ENCODE peak calls at places on chromosomes 5 and 9, in four cellular contexts. T, A, C and B are unnamed samples. For H3K9me3, the result is how much of the 10 kb centered on the place peaks cover.

GRCh38 chr5:122844916-122845252 is 529 bp upstream of the SNX24 start:
- DNase-seq in C (no peak), T (no peak), A (no peak), B (no peak)

GRCh38 chr5:80229902-80230255 is 26.0 kb downstream of the SERINC5 start:
- DNase-seq in T (no peak), A (no peak), C (no peak), B (no peak)

GRCh38 chr5:60672693-60673264 is 27.2 kb downstream of the DEPDC1B start:
- DNase-seq in T (no peak), A (no peak), C (no peak), B (no peak)

GRCh38 chr9:137294684-137295312 is 7.3 kb downstream of the NRARP start:
- DNase-seq in C (no peak), T (no peak), A (no peak), B (no peak)

GRCh38 chr5:179836225-179837019 is 15.7 kb downstream of the SQSTM1 start:
- DNase-seq in A (no peak), T (no peak), C (no peak), B (no peak)

GRCh38 chr9:38008168-38009034 is 60.6 kb downstream of the SHB start:
- DNase-seq in A (peak), C (peak), T (peak), B (peak)

GRCh38 chr5:88251048-88251711 is 17.5 kb downstream of the TMEM161B start:
- DNase-seq in T (no peak), A (no peak), C (no peak), B (no peak)

GRCh38 chr5:14228219-14228618 is 85.1 kb downstream of the TRIO start:
- DNase-seq in C (no peak), A (no peak), T (no peak), B (no peak)

GRCh38 chr5:3339092-3339797 is 256.4 kb upstream of the IRX1 start:
- DNase-seq in A (no peak), T (no peak), C (no peak), B (no peak)

GRCh38 chr5:35788724-35789123 is 68.0 kb upstream of the IL7R start:
- DNase-seq in T (no peak), A (no peak), C (no peak), B (no peak)

GRCh38 chr5:35785601-35786085 is 71.0 kb upstream of the IL7R start:
- DNase-seq in C (no peak), A (no peak), T (no peak), B (peak)

GRCh38 chr5:35789732-35790461 is 66.8 kb upstream of the IL7R start:
- DNase-seq in A (no peak), T (no peak), C (no peak), B (no peak)

GRCh38 chr5:35794688-35795375 is 61.9 kb upstream of the IL7R start:
- DNase-seq in T (no peak), C (no peak), A (no peak), B (no peak)

GRCh38 chr5:35790462-35790822 is 66.2 kb upstream of the IL7R start:
- DNase-seq in T (no peak), C (no peak), A (no peak), B (no peak)
- H3K4me3 ChIP-seq in T (no peak), C (no peak), A (no peak), B (no peak)

GRCh38 chr5:90325093-90325492 is 84.5 kb downstream of the CETN3 start:
- DNase-seq in C (no peak), A (no peak), T (no peak), B (no peak)

GRCh38 chr5:90329911-90330310 is 79.6 kb downstream of the CETN3 start:
- DNase-seq in A (no peak), C (no peak), T (no peak), B (no peak)

DNA sequence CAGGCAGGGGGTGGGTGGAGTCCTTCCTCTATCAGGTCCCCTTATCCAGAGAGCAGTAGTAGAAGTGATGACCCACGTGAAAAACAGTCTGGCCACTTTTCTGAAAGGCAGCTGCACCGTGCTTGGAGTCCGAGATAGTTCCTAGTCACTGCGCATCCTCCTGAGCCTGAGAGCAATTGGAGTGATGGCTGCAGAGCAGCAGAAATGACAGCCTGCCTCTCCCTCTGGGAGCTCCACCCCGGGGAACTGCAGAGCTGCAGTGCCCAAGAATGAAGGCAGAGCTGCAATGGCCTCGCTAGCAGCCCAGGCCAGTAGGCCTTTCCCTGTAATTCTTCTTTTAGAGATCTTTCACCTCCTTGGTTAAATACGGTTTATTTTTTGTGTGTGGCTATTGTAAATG is 82.6 kb downstream of the CETN3 start:
- DNase-seq in A (no peak), T (no peak), C (no peak), B (no peak)
- H3K9me3 ChIP-seq in A (under half), T (under half), C (under half), B (under half)

GRCh38 chr9:128920381-128921058 is at the start of gene PHYHD1:
- DNase-seq in A (no peak), T (no peak), C (peak), B (peak)
- H3K4me3 ChIP-seq in A (no peak), T (peak), C (no peak), B (peak)

GRCh38 chr9:40911647-40912046 is 216.8 kb downstream of the FOXD4L6 start:
- DNase-seq in C (no peak), A (no peak), T (no peak), B (no peak)

GRCh38 chr9:40909821-40910220 is 218.7 kb downstream of the FOXD4L6 start:
- DNase-seq in C (no peak), T (no peak), A (no peak), B (no peak)

GRCh38 chr9:40914772-40915659 is 213.5 kb downstream of the FOXD4L6 start:
- DNase-seq in C (no peak), T (no peak), A (no peak), B (no peak)

GRCh38 chr9:40913096-40913719 is 215.3 kb downstream of the FOXD4L6 start:
- DNase-seq in C (no peak), A (no peak), T (no peak), B (no peak)

GRCh38 chr9:40913928-40914673 is 214.4 kb downstream of the FOXD4L6 start:
- DNase-seq in T (no peak), C (no peak), A (no peak), B (no peak)
- H3K9me3 ChIP-seq in T (under half), C (under half), A (under half), B (half or more)

GRCh38 chr5:218457-219289 is 553 bp downstream of the SDHA start:
- DNase-seq in A (no peak), C (no peak), T (no peak), B (peak)

GRCh38 chr5:223791-224190 is 5.7 kb downstream of the SDHA start:
- DNase-seq in A (no peak), C (no peak), T (no peak), B (no peak)

GRCh38 chr5:217860-218456 is at the start of the genes CCDC127 and SDHA:
- DNase-seq in T (peak), C (peak), A (peak), B (peak)

GRCh38 chr5:220008-220407 is 1.9 kb downstream of the SDHA start:
- DNase-seq in T (no peak), C (no peak), A (no peak), B (no peak)

GRCh38 chr5:219492-219891 is 1.4 kb downstream of the SDHA start:
- DNase-seq in T (no peak), A (no peak), C (no peak), B (no peak)
- H3K4me3 ChIP-seq in T (peak), A (peak), C (peak), B (peak)

GRCh38 chr5:177497011-177497296 is 450 bp downstream of the PDLIM7 start:
- DNase-seq in T (no peak), A (no peak), C (no peak), B (no peak)
- H3K9me3 ChIP-seq in T (under half), A (under half), C (under half), B (under half)

DNA sequence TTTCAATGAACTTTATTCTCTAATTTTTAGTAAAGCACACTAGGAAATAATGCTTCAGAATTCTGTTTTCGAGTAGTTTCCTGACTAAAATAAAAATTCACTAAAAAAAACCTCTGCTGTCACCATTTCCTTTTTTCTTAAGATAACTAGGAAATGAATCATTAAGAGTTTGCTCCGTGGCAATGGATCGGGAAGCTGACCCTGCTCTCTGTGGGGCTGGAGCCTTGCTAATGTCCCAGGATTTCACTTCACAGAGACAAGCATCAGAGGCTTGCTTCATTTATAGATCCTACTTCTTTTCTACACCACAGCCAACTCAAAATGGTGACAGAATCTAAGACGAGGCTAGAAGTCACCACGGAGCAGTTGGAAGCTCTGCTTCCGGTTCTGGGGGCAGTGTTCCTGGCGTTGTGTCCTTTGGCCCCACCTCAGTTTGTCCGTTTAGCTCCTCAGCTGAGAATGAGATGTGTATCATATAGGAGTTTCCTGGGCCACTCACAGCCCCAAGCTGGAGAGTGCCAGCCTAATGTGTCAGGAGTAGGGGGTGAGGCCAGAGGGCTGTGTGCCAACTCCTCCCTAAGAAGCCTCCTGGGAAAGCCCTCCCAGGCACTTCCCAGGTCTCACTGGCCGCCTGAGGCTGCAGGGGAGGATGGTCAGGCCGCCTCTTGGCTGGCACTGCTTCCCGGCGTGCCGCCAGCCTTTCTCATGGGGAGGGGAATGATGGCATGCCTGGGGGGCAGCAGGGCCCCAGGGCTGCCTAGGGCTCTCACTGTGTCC is 19.6 kb downstream of the TENT4A start:
- DNase-seq in C (peak), T (no peak), A (peak), B (no peak)
- H3K4me3 ChIP-seq in C (no peak), T (peak), A (no peak), B (no peak)